ENCODE peak calls at places on chromosome 16, in four cellular contexts. One of them, this sample, is unnamed.

GRCh38 chr16:84471316-84471715 is 33.1 kb downstream of the MEAK7 start:
- DNase-seq in HepG2: no peak
- DNase-seq in K562: no peak
- DNase-seq in H1: no peak
- DNase-seq in this sample: no peak

GRCh38 chr16:89534147-89534788 is 26.1 kb downstream of the SPG7 start:
- DNase-seq in HepG2: no peak
- DNase-seq in K562: no peak
- DNase-seq in H1: no peak
- DNase-seq in this sample: no peak

GRCh38 chr16:19175492-19176262 is 7.6 kb downstream of the SYT17 start:
- DNase-seq in HepG2: peak
- DNase-seq in K562: no peak
- DNase-seq in H1: no peak
- DNase-seq in this sample: no peak

GRCh38 chr16:84700518-84701277 is 898 bp downstream of the USP10 start:
- DNase-seq in HepG2: no peak
- DNase-seq in K562: peak
- DNase-seq in H1: no peak
- DNase-seq in this sample: no peak

GRCh38 chr16:55663770-55664677 is 8.2 kb downstream of the SLC6A2 start:
- DNase-seq in HepG2: no peak
- DNase-seq in K562: no peak
- DNase-seq in H1: no peak
- DNase-seq in this sample: no peak

GRCh38 chr16:50797456-50797855 is 55.6 kb downstream of the CYLD start:
- DNase-seq in HepG2: no peak
- DNase-seq in K562: no peak
- DNase-seq in H1: no peak
- DNase-seq in this sample: no peak

GRCh38 chr16:49055824-49056545 is 225.7 kb downstream of the CBLN1 start:
- DNase-seq in HepG2: no peak
- DNase-seq in K562: no peak
- DNase-seq in H1: no peak
- DNase-seq in this sample: no peak

GRCh38 chr16:88566158-88566557 is 4.0 kb upstream of the ZC3H18 start:
- DNase-seq in HepG2: no peak
- DNase-seq in K562: peak
- DNase-seq in H1: no peak
- DNase-seq in this sample: peak

GRCh38 chr16:47903470-47903869 is 252.3 kb downstream of the ABCC12 start:
- DNase-seq in HepG2: no peak
- DNase-seq in K562: no peak
- DNase-seq in H1: no peak
- DNase-seq in this sample: no peak

GRCh38 chr16:1297413-1297773 is 12.0 kb upstream of the UBE2I start:
- DNase-seq in HepG2: no peak
- DNase-seq in K562: no peak
- DNase-seq in H1: no peak
- DNase-seq in this sample: no peak
- TF ChIP-seq FOSL1 in HepG2: no peak
- TF ChIP-seq FOSL1 in K562: no peak
- TF ChIP-seq FOSL1 in H1: no peak
- TF ChIP-seq FOSL1 in this sample: no peak

GRCh38 chr16:11047057-11047456 is 102.7 kb downstream of the CLEC16A start:
- DNase-seq in HepG2: no peak
- DNase-seq in K562: no peak
- DNase-seq in H1: no peak
- DNase-seq in this sample: no peak
- TF ChIP-seq RAD21 in HepG2: no peak
- TF ChIP-seq RAD21 in K562: no peak
- TF ChIP-seq RAD21 in H1: no peak
- TF ChIP-seq RAD21 in this sample: no peak

GRCh38 chr16:74625500-74626350 is 18.8 kb upstream of the GLG1 start:
- DNase-seq in HepG2: no peak
- DNase-seq in K562: no peak
- DNase-seq in H1: no peak
- DNase-seq in this sample: no peak

GRCh38 chr16:74623214-74623842 is 16.4 kb upstream of the GLG1 start:
- DNase-seq in HepG2: peak
- DNase-seq in K562: peak
- DNase-seq in H1: no peak
- DNase-seq in this sample: no peak

GRCh38 chr16:74627506-74628220 is 20.7 kb upstream of the GLG1 start:
- DNase-seq in HepG2: no peak
- DNase-seq in K562: no peak
- DNase-seq in H1: no peak
- DNase-seq in this sample: no peak

GRCh38 chr16:74623846-74624245 is 16.9 kb upstream of the GLG1 start:
- DNase-seq in HepG2: no peak
- DNase-seq in K562: no peak
- DNase-seq in H1: no peak
- DNase-seq in this sample: no peak

GRCh38 chr16:74626741-74627416 is 20.0 kb upstream of the GLG1 start:
- DNase-seq in HepG2: no peak
- DNase-seq in K562: no peak
- DNase-seq in H1: no peak
- DNase-seq in this sample: no peak
- TF ChIP-seq FOSL1 in HepG2: no peak
- TF ChIP-seq FOSL1 in K562: no peak
- TF ChIP-seq FOSL1 in H1: no peak
- TF ChIP-seq FOSL1 in this sample: no peak

DNA sequence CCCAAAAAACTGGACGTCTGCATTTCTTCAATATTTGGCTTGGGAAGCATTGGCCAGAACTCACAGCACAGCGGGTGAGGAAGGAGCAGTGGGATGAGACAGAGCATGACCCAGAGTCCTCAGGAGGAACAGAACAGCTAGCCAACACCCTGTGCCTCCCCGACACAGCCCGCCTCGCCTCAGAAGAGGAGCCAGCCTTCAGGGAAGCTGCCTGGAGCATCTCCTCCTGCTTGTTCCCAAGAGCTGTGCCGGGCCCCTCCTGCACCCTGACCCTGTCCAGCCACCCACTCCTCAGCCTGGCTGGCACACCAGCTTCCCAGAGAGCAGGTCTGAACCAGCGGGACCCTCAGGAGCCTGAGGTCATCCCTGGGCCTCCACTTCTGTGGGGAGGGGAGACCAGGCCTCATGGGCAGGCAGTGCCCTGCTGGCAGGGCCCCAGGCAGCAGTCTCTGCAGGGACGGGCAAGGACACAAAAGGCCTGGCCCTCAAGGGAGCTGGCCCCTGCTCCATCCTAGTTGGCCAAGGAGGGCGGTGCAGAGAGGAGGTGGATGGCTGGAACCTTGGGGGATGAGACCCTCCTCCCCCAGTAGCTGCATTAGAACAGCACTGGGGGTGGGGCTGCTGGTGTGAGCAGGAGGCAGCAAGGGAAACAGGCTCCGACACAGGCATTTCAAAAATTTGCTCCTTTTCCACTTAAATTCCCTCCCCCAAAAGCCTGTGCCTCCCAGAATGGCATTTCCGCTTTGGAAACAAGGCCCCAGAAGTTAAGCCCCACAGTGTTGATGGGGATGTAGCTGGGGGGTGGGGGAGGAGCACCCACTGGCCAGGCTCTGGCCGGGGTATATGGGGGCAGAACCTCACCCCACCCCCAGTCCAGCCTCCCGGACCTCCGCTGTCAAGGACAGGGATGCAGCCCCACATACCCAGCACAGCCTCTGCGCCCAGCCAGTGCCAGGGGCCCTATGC is 1.8 kb upstream of the BCAR1 start:
- DNase-seq in HepG2: no peak
- DNase-seq in K562: no peak
- DNase-seq in H1: peak
- DNase-seq in this sample: no peak
- TF ChIP-seq RAD21 in HepG2: no peak
- TF ChIP-seq RAD21 in K562: no peak
- TF ChIP-seq RAD21 in H1: peak
- TF ChIP-seq RAD21 in this sample: no peak

GRCh38 chr16:86523166-86523740 is 12.9 kb downstream of the FOXF1 start:
- DNase-seq in HepG2: no peak
- DNase-seq in K562: no peak
- DNase-seq in H1: no peak
- DNase-seq in this sample: no peak

GRCh38 chr16:86528061-86528929 is 18.0 kb downstream of the FOXF1 start:
- DNase-seq in HepG2: no peak
- DNase-seq in K562: no peak
- DNase-seq in H1: no peak
- DNase-seq in this sample: no peak

GRCh38 chr16:86524029-86524428 is 13.7 kb downstream of the FOXF1 start:
- DNase-seq in HepG2: no peak
- DNase-seq in K562: no peak
- DNase-seq in H1: no peak
- DNase-seq in this sample: no peak

GRCh38 chr16:86527366-86527765 is 17.0 kb downstream of the FOXF1 start:
- DNase-seq in HepG2: no peak
- DNase-seq in K562: no peak
- DNase-seq in H1: no peak
- DNase-seq in this sample: no peak

GRCh38 chr16:86525696-86526095 is 15.4 kb downstream of the FOXF1 start:
- DNase-seq in HepG2: no peak
- DNase-seq in K562: no peak
- DNase-seq in H1: no peak
- DNase-seq in this sample: no peak
- TF ChIP-seq FOSL1 in HepG2: no peak
- TF ChIP-seq FOSL1 in K562: no peak
- TF ChIP-seq FOSL1 in H1: no peak
- TF ChIP-seq FOSL1 in this sample: no peak

GRCh38 chr16:1141716-1142115 is 11.2 kb upstream of the CACNA1H start:
- DNase-seq in HepG2: no peak
- DNase-seq in K562: no peak
- DNase-seq in H1: no peak
- DNase-seq in this sample: no peak

GRCh38 chr16:1140582-1140981 is 12.3 kb upstream of the CACNA1H start:
- DNase-seq in HepG2: no peak
- DNase-seq in K562: no peak
- DNase-seq in H1: no peak
- DNase-seq in this sample: no peak

GRCh38 chr16:1143761-1144450 is 9.0 kb upstream of the CACNA1H start:
- DNase-seq in HepG2: no peak
- DNase-seq in K562: no peak
- DNase-seq in H1: no peak
- DNase-seq in this sample: no peak

GRCh38 chr16:1142911-1143310 is 10.0 kb upstream of the CACNA1H start:
- DNase-seq in HepG2: no peak
- DNase-seq in K562: no peak
- DNase-seq in H1: no peak
- DNase-seq in this sample: no peak

DNA sequence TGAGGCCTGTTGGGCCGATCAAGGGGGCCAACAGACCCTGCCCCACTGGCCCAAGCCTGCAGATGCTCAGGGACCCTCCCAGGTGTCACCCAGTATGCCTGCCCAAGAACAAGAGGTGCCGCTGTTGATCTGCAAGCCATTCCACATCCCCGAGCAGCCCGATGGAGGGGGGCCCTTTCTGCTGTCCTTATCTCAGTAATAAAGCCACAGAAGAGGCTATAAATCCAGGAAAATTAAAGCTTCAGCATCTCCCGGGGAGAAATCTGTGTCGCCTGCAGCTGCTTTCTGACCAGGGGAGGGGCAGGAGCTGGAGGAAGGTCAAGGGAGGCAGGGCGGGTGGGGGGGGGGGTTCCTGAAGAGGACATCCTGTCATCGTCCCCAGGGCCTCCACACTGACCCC is 11.7 kb upstream of the CACNA1H start:
- DNase-seq in HepG2: no peak
- DNase-seq in K562: no peak
- DNase-seq in H1: no peak
- DNase-seq in this sample: no peak
- TF ChIP-seq RAD21 in HepG2: no peak
- TF ChIP-seq RAD21 in K562: no peak
- TF ChIP-seq RAD21 in H1: no peak
- TF ChIP-seq RAD21 in this sample: no peak

DNA sequence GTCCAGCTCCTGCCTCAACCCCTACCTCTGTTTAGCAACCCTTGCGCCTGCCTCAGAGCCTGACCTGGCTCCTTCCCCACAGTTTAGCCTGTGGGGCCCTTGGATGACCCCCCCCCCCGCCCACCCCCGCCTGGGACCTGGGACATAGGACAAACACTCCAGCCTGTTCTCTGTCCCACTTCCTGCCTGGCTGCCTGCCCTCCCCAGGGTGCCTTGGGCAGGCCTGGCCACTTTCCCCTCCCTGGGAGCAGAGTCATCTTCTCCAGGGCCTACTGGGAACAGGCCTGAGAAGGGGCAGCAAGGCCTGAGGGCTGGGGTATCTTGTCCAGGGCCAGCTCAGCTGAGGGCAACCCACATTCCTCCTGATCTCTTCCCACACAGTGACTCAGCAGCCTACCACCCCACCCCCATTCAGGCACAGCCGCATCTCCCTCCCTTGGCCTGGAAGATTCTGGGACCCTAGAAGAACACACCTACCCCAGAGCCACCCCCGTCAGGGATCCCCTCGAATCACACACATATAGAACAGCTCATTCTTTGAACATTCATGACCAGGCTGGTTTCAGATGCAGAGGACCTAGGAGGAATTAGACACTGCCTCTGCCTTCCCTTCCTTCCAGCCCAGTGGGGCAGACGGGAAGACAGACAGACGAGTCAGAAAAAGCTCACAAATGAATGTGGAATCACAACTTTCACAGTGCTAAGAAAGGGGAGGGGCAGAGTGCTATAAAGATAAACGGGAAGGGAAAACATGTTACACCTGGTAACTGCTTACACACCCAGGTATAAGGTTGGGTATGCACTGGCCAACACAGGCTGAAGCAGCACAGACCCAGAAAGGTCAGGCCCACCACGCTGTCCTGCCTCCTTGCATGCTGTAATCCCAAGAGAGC is 6.0 kb downstream of the FHOD1 start:
- DNase-seq in HepG2: peak
- DNase-seq in K562: peak
- DNase-seq in H1: no peak
- DNase-seq in this sample: no peak
- TF ChIP-seq FOSL1 in HepG2: no peak
- TF ChIP-seq FOSL1 in K562: peak
- TF ChIP-seq FOSL1 in H1: no peak
- TF ChIP-seq FOSL1 in this sample: no peak

DNA sequence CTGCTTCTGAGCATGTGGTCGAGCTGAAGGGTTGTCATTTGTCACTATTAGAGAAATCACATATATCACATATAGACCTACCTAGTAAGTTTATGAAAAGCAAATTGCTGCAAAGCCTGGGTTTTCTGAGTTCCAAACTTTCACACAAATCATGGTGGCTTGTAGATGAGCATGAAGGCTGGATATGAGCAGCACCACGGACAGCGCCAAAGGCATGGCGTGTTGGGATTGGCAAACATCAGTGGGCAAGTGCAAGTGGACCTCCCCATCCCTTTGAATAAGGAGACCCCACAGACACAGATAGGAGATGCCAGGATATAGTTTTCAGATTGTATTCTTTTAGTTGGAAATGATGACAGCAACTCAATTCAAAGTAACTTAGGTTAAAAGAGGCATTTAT is 77.6 kb upstream of the CACNG3 start:
- DNase-seq in HepG2: no peak
- DNase-seq in K562: peak
- DNase-seq in H1: no peak
- DNase-seq in this sample: no peak
- TF ChIP-seq RAD21 in HepG2: no peak
- TF ChIP-seq RAD21 in K562: no peak
- TF ChIP-seq RAD21 in H1: no peak
- TF ChIP-seq RAD21 in this sample: no peak

DNA sequence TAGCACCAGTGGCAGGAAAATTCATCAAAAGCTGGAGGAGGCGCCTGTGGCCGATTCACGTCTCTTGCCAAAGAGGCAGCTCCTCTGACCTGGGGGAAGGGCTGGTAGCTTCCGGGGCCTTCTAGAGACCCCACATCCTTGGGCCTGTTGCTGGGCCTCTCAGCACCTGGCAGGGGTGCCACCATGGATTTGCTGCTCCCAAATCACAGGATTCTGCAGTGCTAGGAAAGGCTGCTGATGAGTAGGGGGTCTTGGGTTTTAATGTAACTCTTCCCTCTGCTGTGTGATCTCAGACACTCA is 11.5 kb upstream of the CBFB start:
- DNase-seq in HepG2: no peak
- DNase-seq in K562: no peak
- DNase-seq in H1: no peak
- DNase-seq in this sample: no peak
- TF ChIP-seq FOSL1 in HepG2: no peak
- TF ChIP-seq FOSL1 in K562: no peak
- TF ChIP-seq FOSL1 in H1: no peak
- TF ChIP-seq FOSL1 in this sample: no peak

This sample was measured in HCT116.